ENCODE peak calls at places on chromosome 2, in six cellular contexts. S, G, I, X, U and N are unnamed samples.
A peak's percentile ranks its signal among the peaks of the same experiment; 100 is the strongest.

GRCh38 chr2:231348173-231348572 is 47.3 kb upstream of the B3GNT7 start:
- DNase-seq in X (no peak), U (peak; percentile 67), S (no peak), G (no peak), I (no peak), N (no peak)

GRCh38 chr2:207746131-207746530 is 23.6 kb downstream of the FZD5 start:
- DNase-seq in I (peak; percentile 63), G (peak; percentile 27), S (peak; percentile 59), X (peak; percentile 45), U (peak; percentile 74), N (peak; percentile 68)

GRCh38 chr2:100796499-100797100 is 23.3 kb upstream of the NPAS2 start:
- DNase-seq in X (no peak), S (no peak), G (no peak), I (no peak), U (no peak), N (no peak)

GRCh38 chr2:58448065-58448507 is 207.0 kb upstream of the FANCL start:
- DNase-seq in S (peak; percentile 72), G (peak; percentile 23), X (peak; percentile 28), I (peak; percentile 7), U (peak; percentile 68), N (peak; percentile 69)

GRCh38 chr2:175792199-175792598 is 209.9 kb downstream of the LNPK start:
- DNase-seq in U (no peak), G (no peak), S (no peak), X (no peak), I (no peak), N (no peak)

GRCh38 chr2:172092716-172093415 is 7.6 kb downstream of the DLX1 start:
- DNase-seq in U (no peak), S (no peak), G (no peak), I (no peak), X (no peak), N (no peak)

GRCh38 chr2:232377319-232377718 is 1.2 kb upstream of the ALPP start:
- DNase-seq in G (no peak), S (no peak), U (no peak), I (no peak), X (no peak), N (no peak)

GRCh38 chr2:221088506-221088905 is 483.6 kb downstream of the EPHA4 start:
- DNase-seq in I (no peak), U (no peak), S (no peak), G (no peak), X (no peak), N (no peak)

GRCh38 chr2:38074047-38074774 is 1.7 kb downstream of the CYP1B1 start:
- DNase-seq in U (no peak), I (no peak), G (no peak), S (peak; percentile 32), X (peak; percentile 14), N (no peak)

GRCh38 chr2:69933839-69934613 is 19.1 kb downstream of the MXD1 start:
- DNase-seq in I (no peak), S (no peak), U (peak; percentile 80), G (peak; percentile 62), X (no peak), N (no peak)

GRCh38 chr2:176468471-176468870 is 199.2 kb downstream of the MTX2 start:
- DNase-seq in U (no peak), I (no peak), X (no peak), S (no peak), G (no peak), N (no peak)

GRCh38 chr2:96264086-96264485 is 1.7 kb downstream of the TMEM127 start:
- DNase-seq in G (no peak), I (no peak), S (no peak), U (peak; percentile 32), X (no peak), N (no peak)

GRCh38 chr2:24793752-24794477 is 690 bp downstream of the CENPO start:
- DNase-seq in G (no peak), I (no peak), U (no peak), X (peak; percentile 29), S (peak; percentile 52), N (peak; percentile 30)

GRCh38 chr2:120892271-120892966 is 156.8 kb downstream of the GLI2 start:
- DNase-seq in X (no peak), G (no peak), S (no peak), U (no peak), I (no peak), N (no peak)

GRCh38 chr2:4576075-4576474 is 872.7 kb downstream of the DCDC2C start:
- DNase-seq in U (no peak), S (no peak), G (no peak), I (no peak), X (no peak), N (no peak)

GRCh38 chr2:104286806-104287205 is 567.1 kb upstream of the POU3F3 start:
- DNase-seq in I (no peak), X (no peak), U (no peak), G (no peak), S (peak; percentile 6), N (peak; percentile 55)

GRCh38 chr2:172813314-172813888 is 77.8 kb downstream of the RAPGEF4 start:
- DNase-seq in U (peak; percentile 11), X (no peak), S (no peak), I (no peak), G (no peak), N (no peak)

GRCh38 chr2:17621781-17622180 is 81.3 kb downstream of the VSNL1 start:
- DNase-seq in U (peak; percentile 27), X (no peak), G (no peak), S (no peak), I (no peak), N (no peak)

GRCh38 chr2:58056201-58056916 is 9.8 kb downstream of the VRK2 start:
- DNase-seq in U (no peak), X (no peak), S (no peak), I (no peak), G (no peak), N (no peak)

GRCh38 chr2:164439885-164440284 is 181.4 kb downstream of the GRB14 start:
- DNase-seq in G (no peak), S (no peak), U (no peak), I (no peak), X (no peak), N (no peak)

GRCh38 chr2:166494140-166494544 is at the start of gene SCN7A:
- DNase-seq in G (peak; percentile 47), I (peak; percentile 40), X (peak; percentile 4), U (peak; percentile 2), S (peak; percentile 80), N (peak; percentile 57)

GRCh38 chr2:53231908-53232307 is 535.7 kb upstream of the CHAC2 start:
- DNase-seq in U (no peak), G (no peak), X (no peak), S (no peak), I (no peak), N (no peak)

GRCh38 chr2:53848062-53848461 is 11.7 kb downstream of the GPR75 start:
- DNase-seq in U (no peak), X (no peak), G (no peak), I (no peak), S (no peak), N (no peak)

GRCh38 chr2:208265371-208265806 is 666 bp upstream of the PIKFYVE start:
- DNase-seq in S (no peak), U (peak; percentile 21), G (no peak), X (peak; percentile 54), I (peak; percentile 29), N (peak; percentile 19)

GRCh38 chr2:28319118-28320008 is 73.3 kb upstream of the FOSL2 start:
- DNase-seq in S (no peak), X (no peak), G (no peak), I (no peak), U (no peak), N (no peak)

GRCh38 chr2:157875720-157876065 is 437 bp downstream of the ACVR1 start:
- DNase-seq in I (no peak), U (no peak), G (no peak), X (peak; percentile 71), S (peak; percentile 85), N (peak; percentile 70)

GRCh38 chr2:97718942-97719341 is 5.6 kb downstream of the ZAP70 start:
- DNase-seq in X (peak; percentile 42), U (no peak), S (no peak), I (no peak), G (no peak), N (no peak)

GRCh38 chr2:191910518-191910917 is 63.6 kb upstream of the CAVIN2 start:
- DNase-seq in S (no peak), I (no peak), U (peak; percentile 20), X (no peak), G (peak; percentile 45), N (no peak)

GRCh38 chr2:189217546-189217945 is 38.0 kb upstream of the COL5A2 start:
- DNase-seq in X (no peak), S (no peak), G (no peak), I (no peak), U (peak; percentile 11), N (peak; percentile 74)

GRCh38 chr2:62672601-62673000 is 32.9 kb upstream of the EHBP1 start:
- DNase-seq in S (peak; percentile 34), I (no peak), X (no peak), G (no peak), U (peak; percentile 94), N (peak; percentile 73)